ENCODE peak calls at places on chromosomes 7 and 10, in five cellular contexts. One of them, this sample, is unnamed.

GRCh38 chr7:122844191-122844988 is 41.9 kb downstream of the CADPS2 start:
- DNase-seq in spleen: no peak
- DNase-seq in thoracic aorta: no peak
- DNase-seq in lower lobe of right lung: no peak
- DNase-seq in IMR-90: no peak
- DNase-seq in this sample: no peak

GRCh38 chr10:77286851-77287250 is 350.8 kb downstream of the KCNMA1 start:
- DNase-seq in spleen: no peak
- DNase-seq in thoracic aorta: no peak
- DNase-seq in lower lobe of right lung: no peak
- DNase-seq in IMR-90: no peak
- DNase-seq in this sample: no peak

GRCh38 chr10:22666287-22667092 is 47.9 kb downstream of the PIP4K2A start:
- DNase-seq in spleen: no peak
- DNase-seq in thoracic aorta: no peak
- DNase-seq in lower lobe of right lung: no peak
- DNase-seq in IMR-90: peak; percentile 62
- DNase-seq in this sample: no peak

GRCh38 chr10:32893431-32893830 is 64.6 kb downstream of the ITGB1 start:
- DNase-seq in spleen: no peak
- DNase-seq in thoracic aorta: no peak
- DNase-seq in lower lobe of right lung: no peak
- DNase-seq in IMR-90: no peak
- DNase-seq in this sample: no peak

GRCh38 chr7:155371884-155372781 is 74.5 kb downstream of the INSIG1 start:
- DNase-seq in spleen: peak; percentile 82
- DNase-seq in thoracic aorta: no peak
- DNase-seq in lower lobe of right lung: peak; percentile 49
- DNase-seq in IMR-90: no peak
- DNase-seq in this sample: no peak

GRCh38 chr7:20218261-20218660 is 1.1 kb upstream of the MACC1 start:
- DNase-seq in spleen: no peak
- DNase-seq in thoracic aorta: no peak
- DNase-seq in lower lobe of right lung: no peak
- DNase-seq in IMR-90: no peak
- DNase-seq in this sample: no peak

GRCh38 chr7:23373151-23374004 is 74.2 kb downstream of the MALSU1 start:
- DNase-seq in spleen: no peak
- DNase-seq in thoracic aorta: no peak
- DNase-seq in lower lobe of right lung: no peak
- DNase-seq in IMR-90: peak; percentile 73
- DNase-seq in this sample: no peak

GRCh38 chr7:138980575-138981285 is 459 bp downstream of the KIAA1549 start:
- DNase-seq in spleen: peak; percentile 77
- DNase-seq in thoracic aorta: no peak
- DNase-seq in lower lobe of right lung: peak; percentile 50
- DNase-seq in IMR-90: no peak
- DNase-seq in this sample: no peak

DNA sequence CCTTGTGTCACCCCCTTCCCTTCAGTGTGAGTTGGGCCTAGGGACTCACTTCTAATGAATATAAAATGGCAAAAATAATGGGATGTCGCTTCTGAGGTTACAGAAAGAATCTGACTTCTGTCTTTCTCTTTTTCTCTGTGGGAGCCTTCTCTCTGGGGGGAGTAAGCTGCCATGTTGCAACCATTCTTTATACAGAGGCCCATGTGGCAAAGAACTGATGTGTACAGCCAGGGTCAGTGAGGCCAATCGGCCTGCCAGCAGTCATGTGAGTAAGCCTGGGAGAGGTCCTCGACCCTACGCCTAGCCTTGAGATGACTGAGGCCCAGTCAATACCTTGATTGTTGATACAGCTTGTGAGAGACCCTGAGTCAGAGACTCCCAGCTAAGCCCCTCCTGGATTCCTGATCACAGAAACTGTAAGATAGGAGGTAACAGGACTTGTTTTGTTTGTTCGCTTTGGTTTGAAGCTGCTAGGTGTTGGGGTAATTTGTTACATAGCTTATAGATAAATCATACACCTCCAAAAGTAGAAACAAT is 1.7 kb downstream of the TCAF1 start:
- DNase-seq in spleen: no peak
- DNase-seq in thoracic aorta: no peak
- DNase-seq in lower lobe of right lung: no peak
- DNase-seq in IMR-90: peak; percentile 78
- DNase-seq in this sample: no peak
- H3K4me3 ChIP-seq in spleen: no peak overlapping the region
- H3K4me3 ChIP-seq in thoracic aorta: peak overlapping the region; percentile 79
- H3K4me3 ChIP-seq in lower lobe of right lung: peak overlapping the region; percentile 93
- H3K4me3 ChIP-seq in IMR-90: peak overlapping the region; percentile 29
- H3K4me3 ChIP-seq in this sample: peak overlapping the region; percentile 82

DNA sequence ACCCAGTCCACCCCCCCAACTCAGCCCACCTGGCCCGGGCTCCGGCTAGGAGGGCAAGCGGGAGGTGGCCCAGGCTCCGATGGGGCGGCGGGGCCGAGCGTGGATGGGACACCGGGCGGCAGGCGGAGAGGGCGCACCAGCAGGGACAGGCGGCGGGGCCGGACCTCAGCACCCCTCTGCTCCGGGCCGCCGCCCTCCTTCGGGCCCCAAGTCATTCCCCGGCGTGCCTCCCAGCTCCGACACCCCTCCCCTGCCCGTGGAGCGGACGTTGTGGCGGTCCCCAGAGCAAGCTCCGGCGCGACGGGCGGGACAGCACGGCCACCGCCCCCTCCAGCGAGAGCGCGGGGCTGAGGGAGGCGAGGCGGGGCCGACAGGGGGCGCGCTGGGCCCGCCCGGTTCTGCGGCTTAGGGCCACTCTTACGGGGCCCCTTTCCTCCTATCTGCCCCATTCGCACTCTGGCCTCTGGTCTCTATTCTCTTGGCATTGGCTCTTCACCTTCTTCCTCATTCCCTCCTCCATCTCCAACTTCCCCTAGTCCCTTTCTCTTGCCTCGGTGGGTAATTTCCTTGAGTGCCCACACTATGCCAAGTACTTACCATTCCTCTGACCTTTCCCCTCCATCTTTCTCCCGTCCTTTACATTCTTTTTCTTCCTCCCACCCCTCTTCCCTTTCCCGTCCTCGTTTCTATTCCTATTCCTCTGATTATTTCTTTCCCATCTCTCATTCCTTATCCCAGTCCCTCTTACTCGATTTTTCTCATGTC is 710 bp upstream of the GBX1 start:
- DNase-seq in spleen: no peak
- DNase-seq in thoracic aorta: no peak
- DNase-seq in lower lobe of right lung: peak; percentile 54
- DNase-seq in IMR-90: no peak
- DNase-seq in this sample: no peak
- H3K4me3 ChIP-seq in spleen: peak overlapping the region; percentile 41
- H3K4me3 ChIP-seq in thoracic aorta: peak overlapping the region; percentile 70
- H3K4me3 ChIP-seq in lower lobe of right lung: peak overlapping the region; percentile 52
- H3K4me3 ChIP-seq in IMR-90: no peak overlapping the region
- H3K4me3 ChIP-seq in this sample: no peak overlapping the region

DNA sequence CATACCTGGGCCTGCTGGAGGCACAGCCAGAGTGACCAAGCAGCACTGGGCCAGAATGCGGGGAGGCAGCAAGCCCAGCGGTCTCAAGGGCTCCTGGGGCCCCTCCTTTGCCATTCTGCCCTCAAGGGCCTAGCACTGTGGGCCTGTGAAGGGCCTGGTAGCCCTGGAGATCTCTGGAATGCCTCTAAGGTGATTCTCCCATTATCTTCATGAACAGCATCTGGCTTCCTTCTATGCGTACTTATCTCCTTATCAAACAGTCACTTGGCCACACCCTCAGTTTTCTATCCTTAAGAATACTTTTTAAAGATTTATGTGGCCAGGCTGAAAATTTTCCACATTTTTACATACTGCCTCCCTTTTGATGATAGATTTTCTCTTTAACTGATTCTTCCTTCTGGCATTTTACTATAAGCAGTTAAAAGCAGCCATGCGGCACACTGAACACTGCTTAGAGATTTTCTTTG is 67.5 kb upstream of the CCNY start:
- DNase-seq in spleen: no peak
- DNase-seq in thoracic aorta: no peak
- DNase-seq in lower lobe of right lung: no peak
- DNase-seq in IMR-90: no peak
- DNase-seq in this sample: no peak
- H3K4me3 ChIP-seq in spleen: no peak overlapping the region
- H3K4me3 ChIP-seq in thoracic aorta: no peak overlapping the region
- H3K4me3 ChIP-seq in lower lobe of right lung: no peak overlapping the region
- H3K4me3 ChIP-seq in IMR-90: no peak overlapping the region
- H3K4me3 ChIP-seq in this sample: no peak overlapping the region

GRCh38 chr7:19114591-19114855 is 2.9 kb downstream of the TWIST1 start:
- DNase-seq in spleen: no peak
- DNase-seq in thoracic aorta: no peak
- DNase-seq in lower lobe of right lung: no peak
- DNase-seq in IMR-90: peak; percentile 66
- DNase-seq in this sample: no peak
- H3K4me3 ChIP-seq in spleen: no peak overlapping the region
- H3K4me3 ChIP-seq in thoracic aorta: peak overlapping the region; percentile 92
- H3K4me3 ChIP-seq in lower lobe of right lung: no peak overlapping the region
- H3K4me3 ChIP-seq in IMR-90: peak overlapping the region; percentile 10
- H3K4me3 ChIP-seq in this sample: no peak overlapping the region

GRCh38 chr10:103564116-103564501 is 70.6 kb downstream of the NEURL1 start:
- DNase-seq in spleen: no peak
- DNase-seq in thoracic aorta: no peak
- DNase-seq in lower lobe of right lung: no peak
- DNase-seq in IMR-90: no peak
- DNase-seq in this sample: no peak
- H3K4me3 ChIP-seq in spleen: no peak overlapping the region
- H3K4me3 ChIP-seq in thoracic aorta: no peak overlapping the region
- H3K4me3 ChIP-seq in lower lobe of right lung: no peak overlapping the region
- H3K4me3 ChIP-seq in IMR-90: no peak overlapping the region
- H3K4me3 ChIP-seq in this sample: no peak overlapping the region

This sample was measured in retinal pigment epithelial cell.